ENCODE peak calls at places on chromosomes 12 and 14, in five cellular contexts. S is HCT116, Z is tibial artery, G is adrenal gland, U is ovary. V is an unnamed sample.

GRCh38 chr12:20508962-20509361 is 140.6 kb downstream of the PDE3A start:
- DNase-seq in S (no peak), Z (no peak), G (no peak), U (no peak), V (no peak)

GRCh38 chr12:18552829-18553228 is 185.0 kb downstream of the PLCZ1 start:
- DNase-seq in S (no peak), Z (no peak), G (no peak), U (no peak), V (no peak)

GRCh38 chr14:21001218-21001617 is 2.1 kb downstream of the SLC39A2 start:
- DNase-seq in S (no peak), Z (no peak), G (no peak), U (no peak), V (no peak)

GRCh38 chr12:78338054-78338785 is 507.5 kb downstream of the NAV3 start:
- DNase-seq in S (no peak), Z (no peak), G (no peak), U (no peak), V (no peak)

GRCh38 chr12:89674326-89674942 is 34.2 kb downstream of the ATP2B1 start:
- DNase-seq in S (no peak), Z (no peak), G (no peak), U (no peak), V (no peak)

GRCh38 chr12:105477873-105478272 is 147.4 kb downstream of the C12orf75 start:
- DNase-seq in S (no peak), Z (no peak), G (no peak), U (no peak), V (peak)

GRCh38 chr12:56040151-56040550 is 1.6 kb upstream of the RPS26 start:
- DNase-seq in S (no peak), Z (no peak), G (no peak), U (no peak), V (no peak)

GRCh38 chr14:105411017-105411941 is 8.3 kb upstream of the MTA1 start:
- DNase-seq in S (no peak), Z (no peak), G (no peak), U (peak), V (no peak)

GRCh38 chr12:105659355-105660075 is 329.0 kb downstream of the C12orf75 start:
- DNase-seq in S (no peak), Z (no peak), G (no peak), U (peak), V (peak)

GRCh38 chr12:56768424-56768823 is 5.3 kb downstream of the HSD17B6 start:
- DNase-seq in S (no peak), Z (no peak), G (no peak), U (no peak), V (no peak)

GRCh38 chr12:75554556-75554880 is 43.1 kb upstream of the KRR1 start:
- DNase-seq in S (no peak), Z (no peak), G (no peak), U (no peak), V (no peak)

GRCh38 chr12:75553398-75553797 is 42.0 kb upstream of the KRR1 start:
- DNase-seq in S (peak), Z (no peak), G (no peak), U (no peak), V (no peak)

GRCh38 chr12:75556306-75556899 is 45.0 kb upstream of the KRR1 start:
- DNase-seq in S (no peak), Z (no peak), G (no peak), U (no peak), V (no peak)

GRCh38 chr12:75551477-75551876 is 40.1 kb upstream of the KRR1 start:
- DNase-seq in S (no peak), Z (no peak), G (no peak), U (no peak), V (no peak)

DNA sequence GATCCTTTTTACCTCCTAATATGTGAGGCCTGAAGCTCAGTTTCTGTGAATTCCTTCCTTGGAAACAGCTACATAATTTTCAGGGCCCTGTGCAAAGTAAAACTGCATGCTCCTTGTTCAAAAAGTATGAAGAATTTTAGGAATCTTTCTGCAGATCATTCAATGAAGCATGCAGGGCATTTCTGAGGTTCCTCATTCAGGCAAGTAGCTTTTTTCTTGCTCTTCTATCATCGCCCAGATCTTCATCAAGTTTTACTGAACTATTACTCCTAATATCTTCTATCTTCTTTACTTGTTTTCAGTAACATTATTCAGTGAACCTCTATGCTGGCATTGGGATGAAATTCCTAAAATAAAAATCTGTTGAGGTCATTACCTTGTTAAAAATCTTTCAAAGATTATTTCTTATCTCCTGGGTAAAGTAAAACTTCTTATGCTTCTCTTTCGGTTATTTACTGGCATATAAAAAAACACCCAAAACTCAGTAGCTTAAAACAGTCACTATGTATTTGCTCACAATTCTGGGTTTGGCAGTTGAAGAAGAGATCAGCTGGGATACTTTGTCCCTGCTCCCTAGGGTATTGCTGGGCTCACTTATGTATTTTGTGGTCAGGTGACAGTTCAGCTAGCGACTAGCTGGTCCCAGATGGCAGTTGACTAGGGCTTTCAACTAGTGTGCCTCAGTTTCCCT is 42.6 kb upstream of the KRR1 start:
- DNase-seq in S (no peak), Z (no peak), G (no peak), U (no peak), V (no peak)
- H3K27ac ChIP-seq in S (peak), Z (no peak), G (no peak), U (no peak), V (peak)

GRCh38 chr14:99972748-99973466 is 92.3 kb upstream of the EVL start:
- DNase-seq in S (no peak), Z (no peak), G (no peak), U (no peak), V (no peak)

GRCh38 chr14:99971929-99972747 is 93.1 kb upstream of the EVL start:
- DNase-seq in S (no peak), Z (no peak), G (no peak), U (peak), V (no peak)

GRCh38 chr14:99976681-99977080 is 88.5 kb upstream of the EVL start:
- DNase-seq in S (no peak), Z (no peak), G (no peak), U (no peak), V (no peak)

GRCh38 chr14:99976021-99976420 is 89.2 kb upstream of the EVL start:
- DNase-seq in S (no peak), Z (no peak), G (no peak), U (no peak), V (no peak)

DNA sequence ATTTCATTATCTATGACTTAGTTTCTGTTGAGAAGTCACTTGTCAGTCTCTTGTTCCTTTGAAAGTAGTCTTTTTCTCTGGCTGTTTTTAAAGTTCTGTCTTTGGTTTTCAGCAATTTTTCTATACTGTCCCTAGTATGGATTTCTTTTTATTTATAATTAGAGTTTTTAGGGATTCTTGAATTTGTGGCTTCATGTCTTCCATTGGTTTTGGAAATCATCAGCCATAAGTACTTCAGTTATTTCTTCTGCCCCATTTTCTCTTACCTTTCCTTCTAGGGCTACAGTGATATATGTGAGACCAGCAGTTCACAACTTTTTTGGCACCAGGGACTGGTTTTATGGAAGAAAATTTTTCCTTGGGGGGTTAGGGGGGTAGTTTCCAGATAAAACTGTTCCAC is 90.0 kb upstream of the EVL start:
- DNase-seq in S (no peak), Z (no peak), G (no peak), U (no peak), V (no peak)
- H3K4me3 ChIP-seq in S (no peak), Z (no peak), G (no peak), U (no peak), V (no peak)

GRCh38 chr14:67820428-67820881 is 876 bp downstream of the RAD51B start:
- DNase-seq in S (no peak), Z (no peak), G (no peak), U (no peak), V (no peak)
- H3K27ac ChIP-seq in S (peak), Z (no peak), G (no peak), U (no peak), V (no peak)

DNA sequence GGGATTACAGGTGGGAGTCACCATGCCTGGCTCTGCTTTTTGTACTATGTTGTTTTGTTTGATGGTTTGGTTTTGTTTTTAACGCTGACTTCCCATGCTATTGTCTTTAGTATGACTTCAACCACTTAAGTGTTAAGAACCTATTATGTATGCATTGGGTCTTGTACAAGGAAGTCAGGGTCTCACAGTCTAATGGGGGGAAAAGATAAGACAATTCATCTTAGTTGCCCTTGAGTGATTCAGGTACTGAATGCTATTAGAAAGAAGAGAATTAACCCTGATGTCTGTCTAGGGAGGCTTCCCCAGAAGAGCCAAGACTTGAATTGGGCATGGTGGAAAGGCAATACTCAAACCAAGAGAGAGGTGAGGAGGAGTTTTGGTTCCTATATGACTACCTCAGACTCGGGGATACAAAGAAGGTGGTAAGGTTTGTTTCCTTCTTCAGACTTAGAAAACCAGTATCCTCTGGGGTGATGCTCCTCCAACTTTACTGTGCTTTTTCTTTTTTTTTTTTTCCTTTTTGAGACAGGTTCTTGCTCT is 64.6 kb downstream of the SUSD6 start:
- DNase-seq in S (no peak), Z (no peak), G (no peak), U (no peak), V (no peak)
- H3K4me3 ChIP-seq in S (no peak), Z (no peak), G (no peak), U (no peak), V (no peak)

V was measured in heart right ventricle.